ENCODE peak calls at places on chromosomes 12 and 14, in ten cellular contexts. T, L, V, F, C, P, H, X, Q and B are unnamed samples.

GRCh38 chr12:78933014-78933413 is 68.4 kb downstream of the SYT1 start:
- DNase-seq in H (no peak), Q (no peak), X (no peak), V (no peak), T (no peak), L (no peak), P (no peak), C (peak; percentile 21), F (peak; percentile 13), B (no peak)

GRCh38 chr12:104938371-104938770 is 19.7 kb downstream of the SLC41A2 start:
- DNase-seq in H (no peak), C (no peak), V (no peak), Q (no peak), X (no peak), F (no peak), P (no peak), L (no peak), T (peak; percentile 28), B (no peak)

GRCh38 chr14:49766839-49767238 is 1.1 kb upstream of the KLHDC2 start:
- DNase-seq in L (no peak), V (no peak), P (no peak), T (no peak), C (peak; percentile 15), H (no peak), Q (no peak), X (no peak), F (peak; percentile 11), B (peak; percentile 18)

GRCh38 chr12:56087220-56087619 is 7.3 kb downstream of the ERBB3 start:
- DNase-seq in L (peak; percentile 97), P (no peak), V (peak; percentile 60), C (peak; percentile 37), Q (peak; percentile 93), F (peak; percentile 20), H (no peak), X (no peak), T (no peak), B (no peak)

GRCh38 chr12:22518067-22518719 is 26.1 kb downstream of the C2CD5 start:
- DNase-seq in F (peak; percentile 90), P (no peak), T (peak; percentile 64), C (peak; percentile 90), H (no peak), L (peak; percentile 84), V (no peak), Q (peak; percentile 36), X (no peak), B (no peak)

GRCh38 chr12:88393017-88393767 is 187.1 kb downstream of the KITLG start:
- DNase-seq in T (peak; percentile 81), P (no peak), H (no peak), X (no peak), Q (no peak), V (no peak), C (peak; percentile 62), F (peak; percentile 62), L (no peak), B (no peak)

GRCh38 chr12:123973552-123974341 is 732 bp downstream of the ZNF664 start:
- DNase-seq in P (peak; percentile 58), F (peak; percentile 28), H (peak; percentile 11), C (no peak), Q (peak; percentile 61), L (peak; percentile 52), X (no peak), V (peak; percentile 72), T (no peak), B (no peak)

GRCh38 chr12:6375269-6376078 is at the start of gene SCNN1A:
- DNase-seq in L (peak; percentile 92), P (no peak), T (no peak), V (no peak), X (no peak), C (no peak), H (no peak), Q (no peak), F (no peak), B (no peak)

GRCh38 chr14:91897121-91897701 is 29.9 kb upstream of the TC2N start:
- DNase-seq in F (no peak), Q (peak; percentile 81), X (no peak), T (peak; percentile 19), P (no peak), L (peak; percentile 80), H (no peak), V (peak; percentile 62), C (peak; percentile 12), B (no peak)

GRCh38 chr12:116430911-116431565 is 128.1 kb upstream of the MAP1LC3B2 start:
- DNase-seq in C (no peak), V (no peak), X (no peak), T (no peak), Q (no peak), L (no peak), F (no peak), H (no peak), P (no peak), B (no peak)

GRCh38 chr14:89625988-89626806 is 209.2 kb upstream of the FOXN3 start:
- DNase-seq in Q (no peak), L (no peak), H (no peak), P (no peak), F (peak; percentile 22), V (no peak), X (no peak), T (no peak), C (peak; percentile 52), B (no peak)

GRCh38 chr14:101444116-101444515 is 117.2 kb upstream of the DIO3 start:
- DNase-seq in C (peak; percentile 62), H (no peak), L (no peak), T (no peak), Q (no peak), P (no peak), X (no peak), F (peak; percentile 4), V (no peak), B (no peak)

GRCh38 chr12:94615284-94616216 is 34.8 kb downstream of the TMCC3 start:
- DNase-seq in H (no peak), T (peak; percentile 48), F (peak; percentile 97), Q (peak; percentile 36), C (peak; percentile 93), P (no peak), L (peak; percentile 79), X (peak; percentile 6), V (peak; percentile 89), B (no peak)

GRCh38 chr12:85559127-85559526 is 277.1 kb downstream of the RASSF9 start:
- DNase-seq in X (no peak), Q (no peak), C (no peak), F (no peak), T (no peak), P (no peak), L (no peak), H (no peak), V (no peak), B (no peak)

GRCh38 chr12:105748806-105749600 is 389.8 kb downstream of the NUAK1 start:
- DNase-seq in H (no peak), Q (peak; percentile 36), L (no peak), P (no peak), F (peak; percentile 50), C (peak; percentile 77), X (peak; percentile 49), V (no peak), T (peak; percentile 81), B (no peak)

GRCh38 chr12:43407816-43408645 is 144.0 kb downstream of the ADAMTS20 start:
- DNase-seq in C (peak; percentile 18), X (no peak), Q (no peak), H (no peak), V (no peak), F (peak; percentile 10), T (peak; percentile 33), L (no peak), P (no peak), B (peak; percentile 23)

GRCh38 chr14:93619176-93619793 is 169.0 kb downstream of the PRIMA1 start:
- DNase-seq in F (peak; percentile 59), L (peak; percentile 31), P (peak; percentile 41), Q (peak; percentile 34), X (no peak), C (peak; percentile 48), H (no peak), T (peak; percentile 71), V (no peak), B (peak; percentile 58)
- TF ChIP-seq CTCF in F (peak; percentile 66), L (peak; percentile 34), P (peak; percentile 58), Q (peak; percentile 60), X (peak; percentile 60), C (peak; percentile 63), H (no peak), T (peak; percentile 77), V (peak; percentile 42), B (peak; percentile 63)

GRCh38 chr14:58557242-58557641 is 80.5 kb upstream of the DACT1 start:
- DNase-seq in Q (no peak), V (no peak), L (no peak), H (no peak), C (no peak), T (peak; percentile 56), F (no peak), P (no peak), X (no peak), B (no peak)

GRCh38 chr14:58560208-58560607 is 77.6 kb upstream of the DACT1 start:
- DNase-seq in X (no peak), L (no peak), Q (no peak), F (peak; percentile 75), T (peak; percentile 45), P (no peak), H (no peak), V (no peak), C (peak; percentile 80), B (no peak)

DNA sequence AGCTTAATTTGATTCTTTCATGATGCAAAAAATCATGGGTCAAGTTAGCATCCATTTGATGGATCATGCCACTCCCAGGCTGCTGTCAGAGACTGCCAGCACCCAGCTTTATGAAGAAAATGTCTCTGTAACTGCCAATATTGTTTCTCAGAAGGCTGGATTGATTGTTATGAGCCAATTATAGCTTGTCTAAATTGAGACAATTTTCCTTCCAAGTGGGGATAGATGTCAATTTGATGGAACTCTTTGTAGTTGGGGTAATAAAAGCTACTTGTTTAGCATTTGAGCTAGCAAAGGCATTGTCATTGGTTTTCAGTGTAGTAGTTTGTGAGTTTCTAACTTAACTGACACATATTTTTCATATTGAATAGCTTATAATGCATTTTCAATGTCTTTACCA is 82.1 kb upstream of the DACT1 start:
- DNase-seq in P (no peak), X (no peak), F (no peak), T (no peak), V (no peak), C (no peak), H (no peak), Q (no peak), L (no peak), B (no peak)
- TF ChIP-seq CTCF in P (no peak), X (no peak), F (no peak), T (no peak), V (no peak), C (no peak), H (no peak), Q (no peak), L (no peak), B (no peak)

GRCh38 chr14:79809849-79810612 is 401.3 kb downstream of the DIO2 start:
- DNase-seq in F (peak; percentile 22), V (no peak), Q (no peak), P (no peak), X (no peak), C (peak; percentile 24), L (no peak), T (peak; percentile 73), H (no peak), B (no peak)
- TF ChIP-seq CTCF in F (peak; percentile 31), V (peak; percentile 12), Q (no peak), P (no peak), X (peak; percentile 28), C (peak; percentile 14), L (no peak), T (peak; percentile 61), H (no peak), B (no peak)

DNA sequence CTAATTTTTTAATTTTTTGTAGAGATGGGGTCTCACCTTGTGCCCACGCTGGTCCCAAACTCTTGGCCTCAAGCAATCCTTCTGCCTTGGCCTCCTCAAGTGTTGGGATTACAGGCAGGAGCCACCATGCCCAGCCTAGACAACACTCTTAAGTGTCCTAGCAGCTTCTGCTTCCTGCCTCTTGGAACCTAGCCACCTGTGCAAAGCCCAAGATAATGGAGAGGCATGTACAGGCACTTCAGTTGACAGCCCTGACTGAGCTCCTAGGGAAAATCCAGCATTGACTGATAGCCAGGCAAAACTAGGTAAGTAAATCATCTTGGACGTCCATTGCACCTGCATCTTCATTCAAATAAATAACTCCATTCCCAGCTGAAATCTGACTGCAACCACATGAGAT is 15.5 kb downstream of the COX14 start:
- DNase-seq in C (peak; percentile 39), L (no peak), H (no peak), F (peak; percentile 54), T (no peak), V (no peak), Q (no peak), X (no peak), P (no peak), B (no peak)
- TF ChIP-seq CTCF in C (no peak), L (no peak), H (no peak), F (no peak), T (no peak), V (no peak), Q (no peak), X (no peak), P (no peak), B (no peak)